ENCODE peak calls at places on chromosomes 13 and 19, in six cellular contexts. S, B, D, C, P and W are unnamed samples.

GRCh38 chr13:83883061-83883523 is 818 bp upstream of the SLITRK1 start:
- DNase-seq in S (no peak), B (no peak), D (no peak), C (no peak), P (no peak), W (no peak)

GRCh38 chr19:41587101-41587837 is 11.3 kb downstream of the CEACAM21 start:
- DNase-seq in S (no peak), B (no peak), D (no peak), C (no peak), P (no peak), W (no peak)

GRCh38 chr13:41026806-41027205 is 7.7 kb upstream of the ELF1 start:
- DNase-seq in S (no peak), B (no peak), D (no peak), C (no peak), P (no peak), W (no peak)

GRCh38 chr13:113946409-113947181 is 27.3 kb downstream of the C13orf46 start:
- DNase-seq in S (peak), B (no peak), D (no peak), C (no peak), P (no peak), W (no peak)

GRCh38 chr19:35404879-35405622 is 34.2 kb downstream of the GPR42 start:
- DNase-seq in S (peak), B (peak), D (no peak), C (peak), P (no peak), W (peak)

GRCh38 chr13:28268800-28269223 is 130.5 kb downstream of the PAN3 start:
- DNase-seq in S (no peak), B (no peak), D (no peak), C (no peak), P (no peak), W (no peak)

GRCh38 chr13:110705826-110706569 is at the start of gene CARS2:
- DNase-seq in S (peak), B (peak), D (peak), C (peak), P (peak), W (peak)

GRCh38 chr19:30207357-30207756 is 164.8 kb upstream of the ZNF536 start:
- DNase-seq in S (no peak), B (no peak), D (no peak), C (no peak), P (no peak), W (no peak)

GRCh38 chr13:33509642-33510229 is 224.2 kb upstream of the STARD13 start:
- DNase-seq in S (no peak), B (peak), D (peak), C (peak), P (no peak), W (peak)

GRCh38 chr13:40444241-40444640 is 222.2 kb downstream of the FOXO1 start:
- DNase-seq in S (no peak), B (no peak), D (no peak), C (no peak), P (no peak), W (no peak)

GRCh38 chr19:21474671-21475181 is 30.7 kb upstream of the ZNF429 start:
- DNase-seq in S (peak), B (peak), D (peak), C (peak), P (peak), W (peak)

GRCh38 chr13:50222569-50223332 is 207.5 kb downstream of the KCNRG start:
- DNase-seq in S (peak), B (peak), D (no peak), C (peak), P (no peak), W (no peak)

GRCh38 chr19:33622809-33623511 is 1.2 kb downstream of the CHST8 start:
- DNase-seq in S (no peak), B (no peak), D (peak), C (no peak), P (no peak), W (no peak)

GRCh38 chr19:35123573-35123972 is 8.0 kb downstream of the FXYD3 start:
- DNase-seq in S (peak), B (peak), D (no peak), C (no peak), P (no peak), W (no peak)

GRCh38 chr13:70339738-70340137 is 231.5 kb upstream of the KLHL1 start:
- DNase-seq in S (peak), B (no peak), D (peak), C (no peak), P (no peak), W (no peak)

GRCh38 chr19:51690359-51691121 is 2.6 kb upstream of the SPACA6 start:
- DNase-seq in S (peak), B (peak), D (peak), C (peak), P (no peak), W (peak)

GRCh38 chr13:99985886-99986527 is 4.4 kb downstream of the ZIC2 start:
- DNase-seq in S (no peak), B (no peak), D (no peak), C (no peak), P (no peak), W (no peak)

GRCh38 chr19:40320558-40320935 is 27.6 kb downstream of the C19orf47 start:
- DNase-seq in S (no peak), B (no peak), D (no peak), C (no peak), P (no peak), W (no peak)

GRCh38 chr19:16113727-16114126 is 2.0 kb downstream of the RAB8A start:
- DNase-seq in S (no peak), B (no peak), D (no peak), C (no peak), P (no peak), W (no peak)
- TF ChIP-seq CTCF in S (no peak), B (no peak), D (no peak), C (no peak), P (no peak), W (no peak)

GRCh38 chr19:54432144-54432738 is 16.8 kb upstream of the LENG8 start:
- DNase-seq in S (peak), B (no peak), D (no peak), C (no peak), P (no peak), W (no peak)

GRCh38 chr19:54429176-54429495 is 13.9 kb downstream of the TTYH1 start:
- DNase-seq in S (no peak), B (no peak), D (no peak), C (no peak), P (no peak), W (no peak)

GRCh38 chr19:54431255-54431838 is 16.1 kb downstream of the TTYH1 start:
- DNase-seq in S (peak), B (no peak), D (no peak), C (peak), P (no peak), W (no peak)

GRCh38 chr19:54429545-54430227 is 14.4 kb downstream of the TTYH1 start:
- DNase-seq in S (no peak), B (no peak), D (no peak), C (no peak), P (no peak), W (no peak)

GRCh38 chr19:54430306-54431254 is 15.3 kb downstream of the TTYH1 start:
- DNase-seq in S (peak), B (no peak), D (peak), C (no peak), P (peak), W (no peak)
- TF ChIP-seq CTCF in S (peak), B (peak), D (no peak), C (no peak), P (peak), W (peak)

DNA sequence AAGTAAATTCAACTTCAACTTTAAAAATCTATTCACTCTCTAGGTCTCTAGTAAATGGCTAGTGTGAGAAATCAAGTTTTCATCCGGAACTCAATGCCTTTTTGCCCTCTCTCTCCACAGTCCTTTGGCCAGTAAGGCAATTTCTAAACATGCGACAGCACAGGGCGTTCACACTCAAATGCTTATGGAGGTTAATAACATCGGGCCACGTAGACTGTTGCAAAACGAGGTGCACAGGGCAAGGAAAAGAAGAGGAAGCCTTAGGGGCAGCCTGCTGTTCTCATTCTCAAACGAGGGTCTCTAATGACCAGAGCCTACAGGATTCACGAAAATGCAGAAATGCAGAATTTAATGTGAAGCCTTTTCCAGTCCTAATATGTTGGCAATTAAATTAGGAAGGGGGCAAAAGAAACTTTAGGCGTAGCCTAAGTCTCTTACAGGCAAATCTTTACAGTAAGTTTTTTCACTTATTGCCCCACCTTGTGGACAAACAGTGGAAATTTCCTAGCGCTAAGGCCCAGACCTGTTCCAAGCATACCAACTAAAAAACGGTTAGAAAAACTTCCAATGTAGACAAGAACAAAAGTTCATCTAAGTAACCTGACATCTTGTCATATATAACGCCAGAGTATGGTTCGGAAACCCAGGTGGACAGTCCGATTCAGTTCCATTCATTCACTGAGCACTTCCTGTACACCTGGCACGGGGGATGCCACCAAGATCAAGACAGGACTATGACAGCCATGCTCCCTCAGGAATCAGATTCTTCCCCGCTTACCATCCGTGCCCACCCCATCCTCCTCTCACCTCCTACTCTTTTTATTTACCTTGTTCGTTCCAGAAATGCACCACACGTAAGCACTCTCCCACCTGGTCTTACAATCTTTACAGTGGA is 5.1 kb downstream of the ZAR1L start:
- DNase-seq in S (no peak), B (peak), D (peak), C (peak), P (peak), W (peak)
- TF ChIP-seq CTCF in S (peak), B (peak), D (peak), C (peak), P (peak), W (peak)

GRCh38 chr13:42215578-42216421 is 56.2 kb upstream of the AKAP11 start:
- DNase-seq in S (no peak), B (peak), D (peak), C (peak), P (peak), W (peak)
- TF ChIP-seq CTCF in S (no peak), B (peak), D (peak), C (peak), P (peak), W (peak)

GRCh38 chr19:49836176-49837008 is 14.6 kb upstream of the PTOV1 start:
- DNase-seq in S (no peak), B (no peak), D (no peak), C (no peak), P (no peak), W (no peak)

GRCh38 chr19:49837009-49837310 is 14.0 kb upstream of the PTOV1 start:
- DNase-seq in S (no peak), B (no peak), D (no peak), C (no peak), P (no peak), W (no peak)

GRCh38 chr19:49837425-49837824 is 13.5 kb upstream of the PTOV1 start:
- DNase-seq in S (no peak), B (no peak), D (no peak), C (no peak), P (no peak), W (no peak)

GRCh38 chr19:49833594-49833993 is 15.5 kb downstream of the MED25 start:
- DNase-seq in S (peak), B (no peak), D (no peak), C (no peak), P (no peak), W (no peak)

DNA sequence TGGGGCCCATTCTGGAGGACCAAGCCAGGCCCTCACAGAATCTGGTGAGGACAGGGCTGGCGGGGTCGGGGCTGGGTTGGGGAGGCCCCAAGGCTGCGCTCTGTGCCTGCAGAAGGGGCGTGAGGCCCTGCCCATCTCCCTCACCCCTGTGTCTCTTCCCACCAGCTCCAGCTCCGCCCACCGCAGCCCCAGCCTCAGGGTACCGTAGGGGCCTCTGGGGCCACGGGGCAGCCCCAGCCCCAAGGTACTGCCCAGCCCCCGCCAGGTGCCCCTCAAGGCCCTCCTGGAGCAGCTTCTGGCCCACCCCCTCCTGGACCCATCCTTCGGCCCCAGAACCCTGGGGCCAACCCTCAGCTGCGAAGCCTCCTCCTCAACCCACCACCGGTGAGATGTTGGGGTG is 15.4 kb upstream of the PTOV1 start:
- DNase-seq in S (no peak), B (no peak), D (no peak), C (no peak), P (no peak), W (no peak)
- TF ChIP-seq CTCF in S (no peak), B (no peak), D (no peak), C (no peak), P (no peak), W (no peak)

GRCh38 chr13:98033277-98034247 is 80.1 kb downstream of the IPO5 start:
- DNase-seq in S (no peak), B (peak), D (peak), C (peak), P (peak), W (peak)
- TF ChIP-seq CTCF in S (no peak), B (peak), D (peak), C (peak), P (peak), W (peak)